ENCODE peak calls at places on chromosomes 2 and 18, in eight cellular contexts. H, Q, L, Z, N, J, P and D are unnamed samples.

GRCh38 chr2:237025090-237025865 is 60.4 kb upstream of the COPS8 start:
- DNase-seq in H (no peak), Q (peak), L (no peak), Z (peak), N (no peak), J (peak), P (peak), D (no peak)

GRCh38 chr2:233464056-233464455 is 102.5 kb downstream of the USP40 start:
- DNase-seq in H (no peak), Q (no peak), L (no peak), Z (peak), N (no peak), J (no peak), P (no peak), D (no peak)

GRCh38 chr2:9201185-9201891 is 5.3 kb upstream of the ASAP2 start:
- DNase-seq in H (no peak), Q (no peak), L (no peak), Z (no peak), N (peak), J (no peak), P (peak), D (no peak)

GRCh38 chr2:231614559-231615057 is 21.9 kb downstream of the TEX44 start:
- DNase-seq in H (no peak), Q (no peak), L (peak), Z (peak), N (no peak), J (no peak), P (no peak), D (no peak)

GRCh38 chr2:129006135-129006885 is 687.6 kb upstream of the HS6ST1 start:
- DNase-seq in H (no peak), Q (no peak), L (no peak), Z (no peak), N (no peak), J (no peak), P (peak), D (no peak)

GRCh38 chr2:65678779-65679394 is 246.5 kb upstream of the SPRED2 start:
- DNase-seq in H (no peak), Q (no peak), L (no peak), Z (no peak), N (no peak), J (no peak), P (no peak), D (no peak)

GRCh38 chr2:133477614-133477990 is 90.7 kb downstream of the NCKAP5 start:
- DNase-seq in H (no peak), Q (no peak), L (no peak), Z (no peak), N (no peak), J (no peak), P (no peak), D (no peak)

GRCh38 chr2:169160926-169161481 is 91.6 kb downstream of the DHRS9 start:
- DNase-seq in H (no peak), Q (no peak), L (no peak), Z (no peak), N (no peak), J (no peak), P (no peak), D (no peak)

GRCh38 chr2:231707625-231708049 is 688 bp upstream of the PTMA start:
- DNase-seq in H (peak), Q (no peak), L (no peak), Z (no peak), N (no peak), J (peak), P (peak), D (no peak)

GRCh38 chr2:64311191-64311910 is 142.6 kb upstream of the LGALSL start:
- DNase-seq in H (no peak), Q (no peak), L (no peak), Z (no peak), N (no peak), J (no peak), P (peak), D (no peak)

GRCh38 chr18:47321815-47322214 is 70.4 kb upstream of the SKOR2 start:
- DNase-seq in H (no peak), Q (no peak), L (no peak), Z (no peak), N (no peak), J (no peak), P (no peak), D (no peak)

GRCh38 chr2:63977904-63978303 is 41.3 kb downstream of the VPS54 start:
- DNase-seq in H (no peak), Q (no peak), L (peak), Z (no peak), N (no peak), J (no peak), P (no peak), D (no peak)

GRCh38 chr2:223187256-223187655 is 135.3 kb downstream of the KCNE4 start:
- DNase-seq in H (no peak), Q (no peak), L (no peak), Z (no peak), N (no peak), J (no peak), P (no peak), D (no peak)

GRCh38 chr2:16225071-16225470 is 284.7 kb downstream of the MYCN start:
- DNase-seq in H (no peak), Q (no peak), L (no peak), Z (no peak), N (no peak), J (no peak), P (no peak), D (no peak)

GRCh38 chr2:82395531-82395930 is 2063.5 kb downstream of the SUCLG1 start:
- DNase-seq in H (no peak), Q (no peak), L (no peak), Z (no peak), N (no peak), J (no peak), P (no peak), D (no peak)

GRCh38 chr18:10543277-10543676 is 17.4 kb downstream of the NAPG start:
- DNase-seq in H (no peak), Q (no peak), L (no peak), Z (no peak), N (no peak), J (no peak), P (no peak), D (no peak)

DNA sequence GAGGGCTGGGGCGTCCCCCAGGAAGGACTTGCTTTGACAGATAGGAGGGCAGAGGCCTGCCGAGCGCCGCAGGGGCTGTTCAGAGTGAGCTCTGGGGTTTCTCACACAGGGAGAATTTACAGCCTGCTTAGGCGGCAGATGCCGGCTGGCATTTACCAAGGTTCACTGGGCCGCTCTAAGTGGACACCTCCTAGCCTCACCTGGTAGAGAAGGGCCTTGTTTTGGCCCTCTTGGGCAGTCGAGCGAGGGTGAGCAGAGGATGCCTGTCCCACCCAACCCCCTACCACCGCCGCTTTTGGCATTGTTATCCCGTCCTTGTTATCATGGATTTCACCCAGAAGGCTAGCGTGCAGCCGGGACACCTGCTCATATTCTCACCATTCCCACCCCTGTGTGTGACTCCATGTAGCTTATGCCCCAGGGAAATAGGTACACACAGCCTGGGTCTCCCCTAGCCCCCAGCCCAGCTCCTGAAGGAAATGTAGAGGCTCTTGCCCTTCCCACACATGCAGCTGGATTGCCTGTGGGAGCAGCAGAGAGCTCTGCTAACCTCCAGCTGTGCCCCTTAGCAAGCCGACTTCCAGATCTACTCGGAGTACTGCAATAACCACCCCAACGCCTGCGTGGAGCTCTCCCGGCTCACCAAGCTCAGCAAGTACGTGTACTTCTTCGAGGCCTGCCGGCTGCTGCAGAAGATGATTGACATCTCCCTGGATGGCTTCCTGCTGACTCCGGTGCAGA is 52.4 kb downstream of the FAM168B start:
- DNase-seq in H (no peak), Q (no peak), L (no peak), Z (no peak), N (no peak), J (no peak), P (peak), D (no peak)
- TF ChIP-seq CTCF in H (no peak), Q (no peak), L (no peak), Z (no peak), N (no peak), J (no peak), P (peak), D (no peak)

GRCh38 chr2:20667151-20667530 is 197 bp downstream of the GDF7 start:
- DNase-seq in H (no peak), Q (no peak), L (peak), Z (no peak), N (peak), J (no peak), P (no peak), D (no peak)

GRCh38 chr2:20667531-20668401 is 822 bp downstream of the GDF7 start:
- DNase-seq in H (peak), Q (no peak), L (peak), Z (no peak), N (no peak), J (no peak), P (no peak), D (no peak)

GRCh38 chr2:20665261-20666113 is 1.5 kb upstream of the GDF7 start:
- DNase-seq in H (no peak), Q (no peak), L (peak), Z (no peak), N (no peak), J (no peak), P (no peak), D (no peak)

GRCh38 chr2:20666114-20666363 is 905 bp upstream of the GDF7 start:
- DNase-seq in H (no peak), Q (no peak), L (peak), Z (no peak), N (no peak), J (no peak), P (no peak), D (no peak)

DNA sequence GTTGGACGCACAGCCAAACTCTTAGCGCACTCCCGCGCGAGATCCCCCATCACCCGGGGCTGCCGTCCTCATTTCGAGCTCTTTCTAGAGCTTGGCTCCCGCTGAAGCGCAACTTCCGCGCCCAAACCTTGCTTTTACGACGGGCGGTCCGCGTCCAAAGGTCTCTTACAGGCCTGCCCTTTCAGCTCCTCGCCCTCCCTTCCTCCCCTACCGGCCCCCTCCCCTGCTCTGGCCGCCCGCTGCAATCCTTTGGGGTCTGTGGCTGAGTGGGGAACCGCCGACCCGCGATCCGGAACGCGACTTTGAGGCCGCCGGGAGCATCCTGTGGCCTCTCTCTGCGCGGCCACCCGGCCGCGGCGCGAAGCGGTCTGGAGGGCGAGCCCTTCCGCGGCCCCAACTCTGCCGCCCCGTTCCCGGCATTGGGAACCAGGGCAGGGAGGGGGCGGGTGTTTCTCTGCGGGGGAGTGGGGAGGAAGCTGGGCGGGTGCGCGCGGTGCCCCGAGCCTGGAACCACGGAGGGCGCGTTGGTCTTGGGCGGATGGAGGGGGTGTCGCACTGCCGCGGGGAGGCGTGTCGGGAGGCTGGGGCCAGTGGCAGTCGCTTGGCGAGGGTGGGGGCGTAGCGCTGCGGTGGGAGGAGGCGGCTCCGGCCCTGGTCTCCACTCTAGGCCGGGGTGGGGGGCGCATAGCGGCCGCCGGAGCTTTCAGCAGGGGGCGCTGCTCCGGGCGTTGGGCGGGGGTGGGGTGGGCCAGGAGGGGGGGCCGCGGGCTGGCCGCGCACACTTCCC is at the start of gene GDF7:
- DNase-seq in H (peak), Q (no peak), L (peak), Z (peak), N (peak), J (peak), P (no peak), D (no peak)
- TF ChIP-seq CTCF in H (peak), Q (peak), L (no peak), Z (no peak), N (no peak), J (peak), P (peak), D (peak)

GRCh38 chr2:238162171-238162515 is 3.4 kb downstream of the ERFE start:
- DNase-seq in H (no peak), Q (no peak), L (no peak), Z (no peak), N (no peak), J (no peak), P (no peak), D (no peak)

GRCh38 chr2:238158807-238159539 is at the start of gene ERFE:
- DNase-seq in H (peak), Q (no peak), L (peak), Z (peak), N (peak), J (peak), P (peak), D (no peak)

GRCh38 chr2:238159676-238160205 is 971 bp downstream of the ERFE start:
- DNase-seq in H (no peak), Q (no peak), L (no peak), Z (peak), N (no peak), J (no peak), P (no peak), D (no peak)

GRCh38 chr2:238161291-238162051 is 2.7 kb downstream of the ERFE start:
- DNase-seq in H (no peak), Q (no peak), L (no peak), Z (no peak), N (no peak), J (no peak), P (no peak), D (no peak)

DNA sequence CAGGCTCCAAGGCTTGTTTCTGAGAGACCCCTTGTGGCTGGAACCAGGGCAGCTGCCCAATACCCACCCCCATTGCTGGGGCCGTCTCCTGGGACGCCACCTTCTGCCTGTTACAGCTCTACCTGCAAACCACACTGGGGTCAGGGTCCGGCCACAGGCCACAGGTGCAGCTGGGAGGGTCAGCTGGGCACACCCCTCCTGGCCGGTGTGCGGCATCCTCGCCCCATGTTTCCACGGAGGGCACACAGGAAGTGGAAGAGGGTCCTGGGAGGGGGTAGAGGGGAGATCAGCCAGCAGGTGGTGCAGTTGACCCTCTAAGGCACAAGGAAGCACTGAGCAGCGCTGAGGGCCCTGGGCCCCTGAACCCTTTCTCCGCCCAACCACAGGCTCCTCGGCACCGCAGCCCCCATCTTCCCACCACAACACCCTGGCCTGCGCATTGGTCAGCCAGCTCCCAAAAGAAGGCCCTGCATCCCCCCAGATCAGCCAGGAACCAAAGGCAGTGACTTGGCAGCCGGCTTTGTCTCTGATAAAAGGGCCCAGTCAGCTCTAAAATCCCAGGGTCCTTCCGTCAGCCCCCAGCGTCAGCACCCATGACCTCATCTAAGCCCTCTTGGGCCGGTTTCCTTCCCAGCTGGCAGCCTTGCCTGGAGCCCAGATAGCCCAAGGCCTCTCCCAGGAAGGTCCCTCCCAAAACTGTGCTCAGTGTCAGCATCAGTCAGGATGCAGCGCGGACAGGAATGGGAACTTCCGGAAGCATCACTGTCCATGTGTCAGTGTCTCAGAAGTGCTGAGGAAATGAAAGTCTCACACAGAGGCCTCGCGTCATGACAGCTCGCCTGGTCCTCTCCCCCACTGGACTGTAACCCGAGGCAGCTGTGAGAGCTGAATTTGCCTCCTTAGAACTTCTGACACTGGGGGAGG is 1.7 kb downstream of the ERFE start:
- DNase-seq in H (no peak), Q (no peak), L (no peak), Z (peak), N (peak), J (peak), P (peak), D (no peak)
- TF ChIP-seq CTCF in H (no peak), Q (no peak), L (no peak), Z (peak), N (peak), J (peak), P (peak), D (no peak)

DNA sequence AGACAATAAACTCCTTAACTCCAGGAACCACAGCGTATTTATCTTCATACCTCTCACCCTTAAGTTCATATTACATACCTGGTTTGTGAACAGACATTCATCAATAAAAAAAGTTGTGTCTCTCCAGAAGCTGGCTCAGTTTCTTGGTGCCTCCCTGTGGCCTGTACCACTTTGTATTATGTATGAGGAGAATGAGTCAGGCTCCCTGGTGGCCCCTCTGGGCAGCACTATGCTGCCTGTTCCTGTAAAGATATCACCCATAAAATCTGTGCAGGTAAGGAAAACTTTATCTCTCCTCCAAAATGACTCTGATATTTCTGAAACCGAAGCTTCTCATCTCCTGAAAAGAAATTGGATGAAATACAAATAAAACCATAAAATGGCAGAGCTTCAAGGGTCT is 198.4 kb upstream of the NT5C1B start:
- DNase-seq in H (no peak), Q (no peak), L (no peak), Z (no peak), N (no peak), J (no peak), P (no peak), D (no peak)
- TF ChIP-seq CTCF in H (no peak), Q (no peak), L (no peak), Z (no peak), N (no peak), J (no peak), P (no peak), D (no peak)

GRCh38 chr2:3594493-3595281 is at the start of gene COLEC11:
- DNase-seq in H (peak), Q (no peak), L (no peak), Z (peak), N (peak), J (no peak), P (peak), D (no peak)
- TF ChIP-seq CTCF in H (no peak), Q (no peak), L (no peak), Z (peak), N (peak), J (no peak), P (peak), D (no peak)

GRCh38 chr2:43178602-43179542 is 47.5 kb downstream of the ZFP36L2 start:
- DNase-seq in H (peak), Q (peak), L (no peak), Z (peak), N (peak), J (peak), P (peak), D (peak)
- TF ChIP-seq CTCF in H (no peak), Q (no peak), L (no peak), Z (no peak), N (no peak), J (no peak), P (no peak), D (no peak)

GRCh38 chr2:157808421-157808820 is 67.7 kb downstream of the ACVR1 start:
- DNase-seq in H (no peak), Q (no peak), L (no peak), Z (no peak), N (no peak), J (no peak), P (no peak), D (no peak)
- TF ChIP-seq CTCF in H (no peak), Q (no peak), L (no peak), Z (no peak), N (no peak), J (no peak), P (no peak), D (no peak)

GRCh38 chr2:188450740-188451480 is 159.2 kb downstream of the GULP1 start:
- DNase-seq in H (no peak), Q (no peak), L (no peak), Z (no peak), N (no peak), J (no peak), P (peak), D (no peak)

GRCh38 chr2:188452084-188452483 is 160.4 kb downstream of the GULP1 start:
- DNase-seq in H (no peak), Q (no peak), L (no peak), Z (no peak), N (no peak), J (no peak), P (no peak), D (no peak)

DNA sequence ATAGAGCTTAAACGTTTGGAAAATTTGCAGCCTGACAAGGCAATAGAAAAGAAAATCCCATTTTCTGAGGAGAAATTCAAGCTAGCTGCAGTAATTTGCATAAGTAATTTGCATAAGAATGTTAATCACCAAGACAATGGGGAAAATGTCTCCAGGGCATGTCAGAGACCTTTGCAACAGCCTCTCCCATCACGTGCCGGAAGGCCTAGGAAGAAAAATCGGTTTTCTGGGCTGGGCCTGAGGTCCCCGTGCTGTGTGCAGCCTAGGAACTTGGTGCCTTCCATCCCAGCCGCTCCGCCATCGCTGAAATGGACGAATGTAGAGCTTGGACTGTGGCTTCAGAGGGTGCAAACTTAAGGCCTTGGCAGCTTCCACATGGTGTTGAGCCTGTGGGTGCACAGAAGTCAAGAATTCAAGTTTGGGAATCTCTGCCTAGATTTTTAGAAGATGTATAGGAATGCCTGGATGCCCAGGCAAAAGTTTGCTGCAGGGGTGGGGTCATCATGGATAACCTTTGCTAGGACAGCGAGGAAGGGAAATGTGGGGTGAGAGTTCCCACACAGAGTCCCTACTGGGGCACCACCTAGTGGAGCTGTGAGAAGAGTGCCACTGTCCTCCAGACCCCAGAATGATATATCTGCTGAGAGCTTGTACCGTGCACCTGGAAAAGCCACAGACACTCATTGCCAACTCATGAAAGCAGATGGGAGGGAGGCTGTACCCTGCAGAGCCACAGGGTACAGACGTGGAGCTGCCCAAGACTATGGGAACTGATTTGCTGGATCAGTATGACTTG is 164.6 kb downstream of the GULP1 start:
- DNase-seq in H (no peak), Q (no peak), L (no peak), Z (no peak), N (no peak), J (no peak), P (no peak), D (no peak)
- TF ChIP-seq CTCF in H (no peak), Q (no peak), L (no peak), Z (no peak), N (peak), J (peak), P (peak), D (no peak)